ENCODE peak calls at places on chromosomes 1 and 21, in five cellular contexts. X, B, K, V and E are unnamed samples.

GRCh38 chr1:234601217-234602017 is 8.6 kb downstream of the IRF2BP2 start:
- DNase-seq in X (no peak), V (no peak), K (no peak), B (peak; percentile 85), E (no peak)

GRCh38 chr1:206823725-206824124 is 41.7 kb upstream of the IL20 start:
- DNase-seq in V (no peak), K (no peak), X (no peak), B (no peak), E (no peak)

GRCh38 chr21:25487046-25487594 is 120.2 kb downstream of the MRPL39 start:
- DNase-seq in X (no peak), B (no peak), V (no peak), K (no peak), E (no peak)

GRCh38 chr1:228465571-228466146 is 21.5 kb upstream of the RNF187 start:
- DNase-seq in V (peak; percentile 49), X (no peak), K (no peak), B (no peak), E (no peak)

GRCh38 chr1:209652873-209653401 is 712 bp upstream of the LAMB3 start:
- DNase-seq in X (no peak), V (peak; percentile 76), B (peak; percentile 67), K (no peak), E (peak; percentile 26)

GRCh38 chr21:46509760-46510159 is 51.1 kb downstream of the DIP2A start:
- DNase-seq in B (peak; percentile 18), V (no peak), K (peak; percentile 72), X (no peak), E (no peak)

GRCh38 chr21:44405948-44406872 is 49.1 kb upstream of the LRRC3 start:
- DNase-seq in K (no peak), B (no peak), V (peak; percentile 11), X (no peak), E (no peak)

GRCh38 chr1:191695865-191696264 is 462.4 kb upstream of the RGS18 start:
- DNase-seq in K (no peak), B (peak; percentile 16), V (no peak), X (no peak), E (no peak)

GRCh38 chr1:44973645-44974044 is 12.8 kb downstream of the EIF2B3 start:
- DNase-seq in K (no peak), B (no peak), V (no peak), X (no peak), E (no peak)

GRCh38 chr1:221816899-221817298 is 75.0 kb upstream of the DUSP10 start:
- DNase-seq in B (no peak), X (no peak), K (peak; percentile 19), V (no peak), E (peak; percentile 52)

GRCh38 chr1:171801395-171801990 is 20.0 kb downstream of the METTL13 start:
- DNase-seq in X (no peak), V (no peak), B (peak; percentile 65), K (peak; percentile 22), E (peak; percentile 46)

GRCh38 chr1:61746768-61747167 is 4.5 kb downstream of the PATJ start:
- DNase-seq in X (no peak), B (peak; percentile 10), V (no peak), K (no peak), E (no peak)

GRCh38 chr1:43152866-43153265 is 19.2 kb downstream of the EBNA1BP2 start:
- DNase-seq in K (no peak), V (no peak), B (no peak), X (no peak), E (no peak)

GRCh38 chr1:162028726-162029125 is 5.1 kb upstream of the OLFML2B start:
- DNase-seq in X (no peak), B (no peak), K (no peak), V (no peak), E (no peak)

GRCh38 chr1:78619803-78620579 is at the start of gene IFI44L:
- DNase-seq in V (peak; percentile 67), K (no peak), X (no peak), B (peak; percentile 28), E (peak; percentile 10)

GRCh38 chr1:2339206-2340085 is 51.9 kb downstream of the MORN1 start:
- DNase-seq in K (no peak), X (no peak), B (no peak), V (no peak), E (no peak)

GRCh38 chr21:39714331-39714730 is 30.7 kb upstream of the IGSF5 start:
- DNase-seq in K (no peak), X (no peak), B (no peak), V (no peak), E (no peak)

GRCh38 chr1:70504176-70504820 is 93.2 kb downstream of the CTH start:
- DNase-seq in V (no peak), B (peak; percentile 64), K (peak; percentile 12), X (no peak), E (no peak)

GRCh38 chr1:26278303-26278702 is 1.6 kb upstream of the SH3BGRL3 start:
- DNase-seq in V (peak; percentile 42), K (peak; percentile 50), B (peak; percentile 71), X (no peak), E (peak; percentile 74)

GRCh38 chr1:97814121-97814520 is 106.7 kb downstream of the DPYD start:
- DNase-seq in X (no peak), K (no peak), B (no peak), V (no peak), E (peak; percentile 6)

GRCh38 chr1:243582321-243582720 is 267.7 kb downstream of the AKT3 start:
- DNase-seq in X (no peak), K (no peak), B (no peak), V (no peak), E (no peak)

GRCh38 chr1:93839307-93839706 is 39.7 kb downstream of the DNTTIP2 start:
- DNase-seq in K (peak; percentile 54), V (no peak), X (no peak), B (no peak), E (peak; percentile 75)

GRCh38 chr1:235697517-235697916 is 47.9 kb upstream of the GNG4 start:
- DNase-seq in V (no peak), K (no peak), X (no peak), B (no peak), E (no peak)

GRCh38 chr1:90850925-90851710 is 134.0 kb upstream of the BARHL2 start:
- DNase-seq in B (peak; percentile 91), K (peak; percentile 77), X (no peak), V (peak; percentile 88), E (peak; percentile 95)

GRCh38 chr1:182337736-182338571 is 53.6 kb downstream of the GLUL start:
- DNase-seq in B (peak; percentile 35), K (no peak), X (no peak), V (no peak), E (no peak)

GRCh38 chr1:183693521-183693920 is 40.4 kb upstream of the APOBEC4 start:
- DNase-seq in X (no peak), V (no peak), B (no peak), K (no peak), E (no peak)

GRCh38 chr1:68969430-68969829 is 472.5 kb upstream of the DEPDC1 start:
- DNase-seq in B (no peak), X (no peak), K (no peak), V (no peak), E (no peak)

GRCh38 chr1:240027059-240027462 is 64.6 kb upstream of the FMN2 start:
- DNase-seq in K (peak; percentile 48), X (no peak), B (peak; percentile 27), V (peak; percentile 24), E (peak; percentile 64)

GRCh38 chr21:45634511-45635183 is 8.9 kb upstream of the PCBP3 start:
- DNase-seq in X (no peak), B (no peak), V (no peak), K (no peak), E (no peak)

GRCh38 chr1:27536767-27537166 is 46.8 kb upstream of the WASF2 start:
- DNase-seq in K (peak; percentile 75), B (no peak), V (no peak), X (no peak), E (peak; percentile 82)

GRCh38 chr1:160149706-160150105 is 1.7 kb upstream of the ATP1A4 start:
- DNase-seq in K (peak; percentile 39), B (no peak), V (no peak), X (no peak), E (peak; percentile 29)

GRCh38 chr1:226604846-226605572 is 56.4 kb downstream of the STUM start:
- DNase-seq in X (no peak), V (no peak), K (peak; percentile 46), B (no peak), E (no peak)

GRCh38 chr1:5477716-5478115 is 514.5 kb downstream of the NPHP4 start:
- DNase-seq in V (no peak), B (no peak), X (no peak), K (no peak), E (no peak)

GRCh38 chr1:208731976-208732821 is 488.0 kb upstream of the PLXNA2 start:
- DNase-seq in V (no peak), B (no peak), X (no peak), K (no peak), E (no peak)